ENCODE peak calls at places on chromosomes 6 and 20, in six cellular contexts. One of them, this sample, is unnamed.

GRCh38 chr6:116616757-116617093 is 446 bp downstream of the RSPH4A start:
- DNase-seq in SW480: peak
- DNase-seq in neural crest cell: no peak
- DNase-seq in anterior cingulate cortex: no peak
- DNase-seq in upper lobe of right lung: no peak
- DNase-seq in tibial artery: no peak
- DNase-seq in this sample: peak

GRCh38 chr20:63152322-63153253 is 63.3 kb downstream of the YTHDF1 start:
- DNase-seq in SW480: no peak
- DNase-seq in neural crest cell: no peak
- DNase-seq in anterior cingulate cortex: no peak
- DNase-seq in upper lobe of right lung: no peak
- DNase-seq in tibial artery: no peak
- DNase-seq in this sample: peak

GRCh38 chr6:114210467-114210866 is 132.4 kb downstream of the HS3ST5 start:
- DNase-seq in SW480: no peak
- DNase-seq in neural crest cell: no peak
- DNase-seq in anterior cingulate cortex: no peak
- DNase-seq in upper lobe of right lung: no peak
- DNase-seq in tibial artery: no peak
- DNase-seq in this sample: no peak

GRCh38 chr20:2752631-2753455 is 47.6 kb downstream of the CPXM1 start:
- DNase-seq in SW480: peak
- DNase-seq in neural crest cell: peak
- DNase-seq in anterior cingulate cortex: no peak
- DNase-seq in upper lobe of right lung: no peak
- DNase-seq in tibial artery: no peak
- DNase-seq in this sample: peak

GRCh38 chr6:43278524-43279078 is 19.5 kb upstream of the SLC22A7 start:
- DNase-seq in SW480: peak
- DNase-seq in neural crest cell: no peak
- DNase-seq in anterior cingulate cortex: no peak
- DNase-seq in upper lobe of right lung: no peak
- DNase-seq in tibial artery: no peak
- DNase-seq in this sample: peak

GRCh38 chr6:98931710-98932109 is 16.0 kb downstream of the FBXL4 start:
- DNase-seq in SW480: no peak
- DNase-seq in neural crest cell: no peak
- DNase-seq in anterior cingulate cortex: no peak
- DNase-seq in upper lobe of right lung: no peak
- DNase-seq in tibial artery: no peak
- DNase-seq in this sample: no peak

GRCh38 chr6:14310955-14311354 is 193.4 kb downstream of the CD83 start:
- DNase-seq in SW480: no peak
- DNase-seq in neural crest cell: no peak
- DNase-seq in anterior cingulate cortex: no peak
- DNase-seq in upper lobe of right lung: peak
- DNase-seq in tibial artery: no peak
- DNase-seq in this sample: no peak

GRCh38 chr6:16267428-16268263 is 29.3 kb downstream of the GMPR start:
- DNase-seq in SW480: no peak
- DNase-seq in neural crest cell: no peak
- DNase-seq in anterior cingulate cortex: no peak
- DNase-seq in upper lobe of right lung: no peak
- DNase-seq in tibial artery: no peak
- DNase-seq in this sample: no peak

GRCh38 chr6:163132050-163132750 is 282.3 kb upstream of the QKI start:
- DNase-seq in SW480: no peak
- DNase-seq in neural crest cell: no peak
- DNase-seq in anterior cingulate cortex: no peak
- DNase-seq in upper lobe of right lung: no peak
- DNase-seq in tibial artery: no peak
- DNase-seq in this sample: no peak

This sample was measured in osteoblast.